ENCODE peak calls at places on chromosomes 5 and 9, in four cellular contexts. P is IMR-90, E is ovary, O is suprapubic skin. V is an unnamed sample. For H3K4me1, the result is how much of the 10 kb centered on the place peaks cover.

GRCh38 chr9:88258012-88258411 is 119.7 kb upstream of the SPATA31C2 start:
- DNase-seq in E (peak), O (no peak), P (peak), V (peak)

GRCh38 chr9:8012986-8013385 is 213.4 kb upstream of the DMAC1 start:
- DNase-seq in P (no peak), E (no peak), O (no peak), V (no peak)

GRCh38 chr5:67790390-67790789 is 425.2 kb upstream of the PIK3R1 start:
- DNase-seq in O (no peak), E (no peak), P (no peak), V (no peak)

GRCh38 chr5:178941361-178941760 is 363 bp downstream of the ZNF454 start:
- DNase-seq in O (no peak), E (peak), P (no peak), V (no peak)

GRCh38 chr5:97618721-97619120 is 435.7 kb upstream of the RIOK2 start:
- DNase-seq in P (no peak), O (no peak), E (no peak), V (no peak)

GRCh38 chr9:87084407-87084806 is 137.1 kb upstream of the GAS1 start:
- DNase-seq in P (no peak), O (no peak), E (no peak), V (no peak)

GRCh38 chr5:140549237-140550144 is 2.0 kb downstream of the EIF4EBP3 start:
- DNase-seq in O (peak), E (no peak), P (peak), V (peak)

GRCh38 chr5:98839469-98840383 is 66.3 kb downstream of the RGMB start:
- DNase-seq in O (no peak), P (no peak), E (no peak), V (no peak)

GRCh38 chr5:34519489-34520220 is 136.5 kb upstream of the RAI14 start:
- DNase-seq in E (no peak), O (no peak), P (peak), V (no peak)

GRCh38 chr5:134139377-134139851 is 24.9 kb downstream of the TCF7 start:
- DNase-seq in O (peak), E (peak), P (no peak), V (no peak)

GRCh38 chr5:150299571-150300327 is 3.0 kb downstream of the ARSI start:
- DNase-seq in O (no peak), E (no peak), P (no peak), V (no peak)

GRCh38 chr5:142833517-142834446 is 63.6 kb downstream of the ARHGAP26 start:
- DNase-seq in O (no peak), E (no peak), P (no peak), V (no peak)

GRCh38 chr9:693460-694390 is 147.8 kb upstream of the DMRT1 start:
- DNase-seq in E (peak), P (peak), O (no peak), V (peak)

GRCh38 chr9:36189978-36190377 is 743 bp upstream of the CLTA start:
- DNase-seq in O (no peak), P (no peak), E (no peak), V (no peak)

GRCh38 chr5:80961376-80962281 is 1.5 kb downstream of the RASGRF2 start:
- DNase-seq in O (no peak), P (peak), E (no peak), V (no peak)

GRCh38 chr5:139571966-139572365 is 10.8 kb downstream of the UBE2D2 start:
- DNase-seq in P (no peak), O (no peak), E (no peak), V (no peak)

GRCh38 chr5:2902742-2903297 is 151.3 kb upstream of the IRX2 start:
- DNase-seq in P (no peak), E (no peak), O (peak), V (no peak)

GRCh38 chr9:38428062-38428461 is 3.8 kb upstream of the IGFBPL1 start:
- DNase-seq in E (no peak), P (no peak), O (no peak), V (no peak)

GRCh38 chr5:110045153-110045552 is 355.4 kb downstream of the MAN2A1 start:
- DNase-seq in O (no peak), E (no peak), P (no peak), V (no peak)

GRCh38 chr5:115813719-115814118 is 2.7 kb downstream of the CDO1 start:
- DNase-seq in O (no peak), P (no peak), E (no peak), V (no peak)

GRCh38 chr5:93073547-93073946 is 507.5 kb downstream of the NR2F1-AS1 start:
- DNase-seq in P (no peak), O (no peak), E (no peak), V (no peak)

GRCh38 chr9:124013263-124014211 is 2.0 kb downstream of the LHX2 start:
- DNase-seq in O (no peak), E (no peak), P (no peak), V (no peak)

GRCh38 chr5:179754024-179754423 is 21.4 kb downstream of the MAML1 start:
- DNase-seq in O (no peak), P (no peak), E (no peak), V (no peak)

GRCh38 chr5:123116063-123116462 is 27.0 kb downstream of the PRDM6 start:
- DNase-seq in P (peak), E (no peak), O (no peak), V (no peak)

GRCh38 chr5:177425196-177425800 is 1.2 kb upstream of the GRK6 start:
- DNase-seq in O (no peak), P (no peak), E (no peak), V (no peak)

GRCh38 chr5:177427211-177427822 is 841 bp downstream of the GRK6 start:
- DNase-seq in E (no peak), O (no peak), P (no peak), V (no peak)

GRCh38 chr5:177427919-177428573 is 1.6 kb downstream of the GRK6 start:
- DNase-seq in E (no peak), P (no peak), O (no peak), V (no peak)

GRCh38 chr5:177426566-177427210 is at the start of gene GRK6:
- DNase-seq in E (peak), P (no peak), O (no peak), V (no peak)

GRCh38 chr5:177425801-177426565 is 493 bp upstream of the GRK6 start:
- DNase-seq in E (peak), O (peak), P (peak), V (peak)
- TF ChIP-seq POLR2A in E (peak), O (peak), P (peak), V (no peak)

GRCh38 chr5:17413691-17414090 is 84.3 kb upstream of the TAF11L2 start:
- DNase-seq in E (no peak), P (no peak), O (no peak), V (no peak)

GRCh38 chr5:17411436-17411835 is 86.6 kb upstream of the TAF11L2 start:
- DNase-seq in P (peak), O (no peak), E (no peak), V (no peak)

GRCh38 chr5:17412760-17413671 is 85.0 kb upstream of the TAF11L2 start:
- DNase-seq in P (no peak), O (no peak), E (no peak), V (no peak)

GRCh38 chr5:17415282-17415681 is 82.7 kb upstream of the TAF11L2 start:
- DNase-seq in P (no peak), E (no peak), O (no peak), V (no peak)
- H3K4me1 ChIP-seq in P (under half), E (under half), O (under half), V (under half)

DNA sequence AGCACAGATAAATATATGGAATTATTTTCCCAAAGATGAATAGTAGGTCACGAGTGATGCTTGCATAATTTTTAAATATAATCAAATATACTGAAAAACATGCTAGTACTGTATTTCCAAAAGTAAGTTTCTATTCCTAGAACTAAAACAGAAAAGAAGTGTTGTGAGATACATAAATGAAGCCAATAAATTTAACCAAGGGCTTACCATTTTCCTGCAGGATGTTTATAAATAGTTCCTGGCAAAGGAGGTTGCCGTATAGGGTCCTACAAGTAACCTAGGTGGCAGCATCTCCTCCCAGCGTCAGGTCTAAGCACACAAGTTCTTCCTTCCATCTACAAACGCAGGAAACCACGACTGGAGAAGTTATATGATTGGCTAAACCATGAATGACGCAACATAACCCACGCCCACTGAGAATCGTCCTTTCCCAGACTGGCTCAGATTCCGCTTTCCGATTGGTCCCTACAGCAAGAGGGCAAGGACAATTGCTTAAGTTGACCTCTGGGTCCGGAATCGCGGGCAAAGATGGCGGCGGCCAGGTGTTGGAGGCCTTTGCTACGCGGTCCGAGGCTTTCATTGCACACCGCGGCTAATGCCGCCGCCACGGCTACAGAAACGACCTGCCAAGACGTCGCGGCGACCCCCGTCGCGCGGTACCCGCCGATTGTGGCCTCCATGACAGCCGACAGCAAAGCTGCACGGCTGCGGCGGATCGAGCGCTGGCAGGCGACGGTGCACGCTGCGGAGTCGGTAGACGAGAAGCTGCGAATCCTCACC is at the start of gene MRPS30:
- DNase-seq in P (peak), E (peak), O (peak), V (peak)
- TF ChIP-seq POLR2A in P (peak), E (peak), O (no peak), V (no peak)

GRCh38 chr9:133512253-133513213 is 12.2 kb downstream of the MYMK start:
- DNase-seq in P (no peak), E (no peak), O (no peak), V (no peak)
- H3K4me1 ChIP-seq in P (under half), E (under half), O (under half), V (under half)

DNA sequence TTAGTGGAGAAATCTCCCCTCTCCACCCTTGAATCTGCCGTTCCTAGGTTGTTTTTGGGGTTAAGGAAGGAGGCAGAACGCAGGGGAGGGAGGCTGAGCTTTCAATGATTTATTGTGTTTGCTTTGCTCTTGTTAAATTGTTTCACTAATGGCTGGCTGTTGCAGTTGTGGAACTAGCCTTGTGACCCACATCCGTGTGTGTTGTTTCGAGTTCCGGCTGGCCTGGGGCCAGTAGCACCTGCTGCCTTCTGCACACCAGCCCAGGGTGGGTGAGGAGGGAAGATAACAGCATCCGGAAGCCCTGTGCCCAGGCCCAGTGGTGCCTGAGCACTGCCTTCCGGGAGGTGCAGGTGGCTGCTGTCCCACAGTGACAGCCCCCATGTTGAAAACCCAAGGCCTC is 3.6 kb downstream of the ERGIC1 start:
- DNase-seq in P (no peak), E (peak), O (no peak), V (no peak)
- TF ChIP-seq POLR2A in P (no peak), E (no peak), O (no peak), V (no peak)

V was measured in tibial nerve.